ENCODE peak calls at places on chromosomes 5 and 9, in ten cellular contexts. P is progenitor cell of endocrine pancreas, Q is fibroblast of lung, S is epithelial cell of proximal tubule, A is astrocyte of the spinal cord, B is GM23338, M is A673, G is GM13976, U is lower lobe of right lung, E is fibroblast of the aortic adventitia. Z is an unnamed sample.
A peak's percentile ranks its signal among the peaks of the same experiment; 100 is the strongest.

GRCh38 chr5:53089481-53089976 is 20.0 kb downstream of the MOCS2 start:
- DNase-seq in P (no peak), Q (no peak), S (no peak), A (no peak), B (no peak), M (no peak), G (no peak), U (no peak), E (peak; percentile 53), Z (no peak)

GRCh38 chr9:135288941-135289534 is 190.5 kb upstream of the PPP1R26 start:
- DNase-seq in P (no peak), Q (no peak), S (no peak), A (no peak), B (no peak), M (no peak), G (no peak), U (no peak), E (no peak), Z (no peak)

GRCh38 chr5:35777358-35778087 is 79.2 kb upstream of the IL7R start:
- DNase-seq in P (peak; percentile 41), Q (peak; percentile 79), S (peak; percentile 48), A (peak; percentile 85), B (peak; percentile 98), M (peak; percentile 87), G (peak; percentile 38), U (peak; percentile 55), E (peak; percentile 90), Z (peak; percentile 72)

GRCh38 chr9:26175264-26175663 is 497.0 kb upstream of the TUSC1 start:
- DNase-seq in P (no peak), Q (peak; percentile 29), S (no peak), A (no peak), B (no peak), M (no peak), G (no peak), U (no peak), E (peak; percentile 6), Z (no peak)

GRCh38 chr9:93020785-93021670 is 37.5 kb upstream of the SUSD3 start:
- DNase-seq in P (no peak), Q (peak; percentile 7), S (no peak), A (peak; percentile 47), B (no peak), M (no peak), G (no peak), U (no peak), E (no peak), Z (no peak)

GRCh38 chr9:119289740-119290139 is 79.5 kb downstream of the BRINP1 start:
- DNase-seq in P (peak; percentile 39), Q (peak; percentile 56), S (no peak), A (peak; percentile 54), B (peak; percentile 89), M (peak; percentile 63), G (peak; percentile 55), U (no peak), E (peak; percentile 37), Z (peak; percentile 71)

GRCh38 chr9:110543631-110544051 is 35.9 kb downstream of the SVEP1 start:
- DNase-seq in P (no peak), Q (peak; percentile 25), S (no peak), A (peak; percentile 15), B (peak; percentile 13), M (peak; percentile 63), G (no peak), U (no peak), E (peak; percentile 48), Z (no peak)

GRCh38 chr5:91469517-91470165 is 86.5 kb upstream of the ARRDC3 start:
- DNase-seq in P (no peak), Q (peak; percentile 7), S (no peak), A (peak; percentile 12), B (no peak), M (peak; percentile 23), G (no peak), U (no peak), E (no peak), Z (no peak)

GRCh38 chr5:41156739-41157138 is 56.6 kb downstream of the C6 start:
- DNase-seq in P (no peak), Q (peak; percentile 47), S (peak; percentile 2), A (peak; percentile 57), B (no peak), M (no peak), G (no peak), U (no peak), E (peak; percentile 79), Z (no peak)

GRCh38 chr5:154761062-154761740 is 6.0 kb downstream of the LARP1 start:
- DNase-seq in P (no peak), Q (no peak), S (no peak), A (no peak), B (no peak), M (no peak), G (no peak), U (no peak), E (no peak), Z (no peak)

GRCh38 chr5:131587541-131587940 is 47.5 kb downstream of the RAPGEF6 start:
- DNase-seq in P (no peak), Q (peak; percentile 45), S (no peak), A (peak; percentile 13), B (no peak), M (no peak), G (no peak), U (no peak), E (no peak), Z (no peak)

GRCh38 chr5:79552984-79553383 is 39.0 kb upstream of the HOMER1 start:
- DNase-seq in P (no peak), Q (no peak), S (no peak), A (peak; percentile 12), B (no peak), M (peak; percentile 88), G (no peak), U (no peak), E (peak; percentile 59), Z (no peak)

DNA sequence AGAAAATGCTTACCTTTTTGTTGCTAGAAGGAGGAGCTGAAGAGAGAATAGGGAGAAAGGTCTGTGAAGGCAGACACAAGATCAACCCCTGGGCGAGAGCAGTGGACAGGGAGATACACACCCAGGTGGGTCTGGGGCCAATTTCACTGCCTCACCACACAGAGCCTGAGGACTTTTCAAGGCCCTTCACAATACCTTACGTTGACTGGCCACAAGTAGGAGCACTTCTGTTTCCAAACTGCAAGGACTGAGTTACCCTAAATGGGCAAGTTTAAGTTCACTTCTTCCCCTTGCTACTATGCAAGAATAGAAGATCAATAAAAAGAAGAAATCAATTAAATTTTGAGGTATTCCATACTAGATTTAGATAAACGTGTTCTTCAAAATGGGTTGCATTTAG is 174.5 kb upstream of the SLC12A2 start:
- DNase-seq in P (no peak), Q (peak; percentile 46), S (peak; percentile 16), A (peak; percentile 50), B (peak; percentile 78), M (peak; percentile 27), G (peak; percentile 41), U (no peak), E (peak; percentile 65), Z (peak; percentile 40)
- TF ChIP-seq CTCF in P (peak; percentile 59), Q (peak; percentile 52), S (peak; percentile 87), A (peak; percentile 75), B (peak; percentile 82), M (peak; percentile 56), G (peak; percentile 59), U (peak; percentile 47), E (peak; percentile 73), Z (peak; percentile 59)

DNA sequence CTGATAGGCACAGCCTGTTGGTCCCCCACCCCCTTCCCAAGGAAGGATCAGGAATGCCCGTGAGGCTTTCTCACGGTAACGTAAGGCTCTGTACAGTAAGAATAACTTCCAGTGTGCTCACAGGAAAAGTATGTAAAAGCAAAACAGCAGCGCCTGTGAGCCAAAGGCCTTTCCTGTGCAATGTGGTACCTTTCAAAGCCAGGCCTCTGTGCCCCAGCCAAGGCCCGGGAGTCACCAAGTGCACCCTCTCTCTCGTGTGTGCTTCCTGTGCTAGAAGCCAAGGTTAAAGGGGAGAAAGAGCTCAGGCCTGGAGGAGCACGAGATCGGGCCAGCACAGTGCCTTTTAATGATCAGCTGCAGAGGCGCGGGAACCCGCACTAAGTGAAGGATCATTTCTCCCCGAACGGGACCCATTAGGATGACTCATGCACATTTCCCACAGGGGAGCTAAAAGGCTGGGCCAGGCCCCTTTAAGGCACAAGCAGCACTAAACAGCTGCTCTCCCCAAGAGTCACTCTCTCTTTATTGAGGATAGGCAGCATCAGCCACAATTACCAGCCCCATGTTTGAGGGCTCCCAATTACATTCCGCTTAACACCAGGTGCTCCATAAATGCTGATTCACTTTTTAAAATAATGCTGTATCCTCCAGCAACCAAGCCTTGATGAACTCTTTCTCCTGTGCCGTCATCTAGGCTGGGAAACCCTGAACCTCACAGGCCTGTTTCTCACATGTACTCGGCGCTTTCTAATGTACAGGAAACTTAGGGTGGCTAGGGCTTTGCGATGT is 42.8 kb downstream of the SHB start:
- DNase-seq in P (no peak), Q (peak; percentile 98), S (no peak), A (peak; percentile 96), B (peak; percentile 70), M (peak; percentile 93), G (no peak), U (no peak), E (peak; percentile 96), Z (peak; percentile 49)
- TF ChIP-seq CTCF in P (no peak), Q (no peak), S (no peak), A (no peak), B (no peak), M (no peak), G (no peak), U (no peak), E (no peak), Z (no peak)

GRCh38 chr9:131577005-131578000 is 32.0 kb downstream of the PRRT1B start:
- DNase-seq in P (no peak), Q (no peak), S (no peak), A (no peak), B (no peak), M (no peak), G (no peak), U (no peak), E (no peak), Z (no peak)
- TF ChIP-seq CTCF in P (peak; percentile 17), Q (no peak), S (no peak), A (no peak), B (peak; percentile 22), M (no peak), G (no peak), U (no peak), E (no peak), Z (no peak)

GRCh38 chr5:170337055-170337454 is 39.5 kb upstream of the LCP2 start:
- DNase-seq in P (no peak), Q (no peak), S (no peak), A (no peak), B (no peak), M (peak; percentile 46), G (no peak), U (no peak), E (no peak), Z (no peak)

GRCh38 chr5:170341545-170341944 is 44.0 kb upstream of the LCP2 start:
- DNase-seq in P (no peak), Q (no peak), S (no peak), A (no peak), B (no peak), M (no peak), G (no peak), U (no peak), E (no peak), Z (no peak)

GRCh38 chr5:170338272-170338671 is 40.7 kb upstream of the LCP2 start:
- DNase-seq in P (no peak), Q (no peak), S (no peak), A (no peak), B (no peak), M (no peak), G (no peak), U (no peak), E (no peak), Z (no peak)

GRCh38 chr5:170339780-170340167 is 42.2 kb upstream of the LCP2 start:
- DNase-seq in P (no peak), Q (no peak), S (no peak), A (no peak), B (no peak), M (no peak), G (no peak), U (no peak), E (no peak), Z (no peak)

GRCh38 chr5:170338933-170339779 is 41.6 kb upstream of the LCP2 start:
- DNase-seq in P (no peak), Q (no peak), S (no peak), A (no peak), B (peak; percentile 65), M (no peak), G (peak; percentile 77), U (no peak), E (no peak), Z (no peak)
- TF ChIP-seq CTCF in P (peak; percentile 20), Q (no peak), S (peak; percentile 42), A (no peak), B (peak; percentile 100), M (peak; percentile 32), G (peak; percentile 88), U (peak; percentile 68), E (no peak), Z (no peak)